ENCODE peak calls at places on chromosomes 4 and X, in six cellular contexts. X is activated CD4-positive, alpha-beta T cell treated with anti-CD3 and anti-CD28 coated beads, Interleukin-2, amount 50 U/mL, for 1 hour; T is GDM1; F is substantia nigra; I is AG20443; C is ecto neural progenitor cell. M is an unnamed sample.
A peak's percentile ranks its signal among the peaks of the same experiment; 100 is the strongest.

GRCh38 chr4:2338754-2339457 is 77.0 kb upstream of the MXD4 start:
- DNase-seq in T (no peak), F (no peak), X (no peak), C (peak; percentile 44), I (no peak), M (no peak)

GRCh38 chr4:14874990-14875389 is 127.3 kb upstream of the CPEB2 start:
- DNase-seq in X (no peak), T (no peak), C (no peak), F (no peak), I (no peak), M (no peak)

GRCh38 chr4:26083987-26084386 is 170.0 kb downstream of the SMIM20 start:
- DNase-seq in F (no peak), X (no peak), C (no peak), I (peak; percentile 80), T (no peak), M (no peak)

GRCh38 chr4:55157559-55158277 is 32.3 kb upstream of the KDR start:
- DNase-seq in C (peak; percentile 48), F (no peak), I (peak; percentile 29), X (no peak), T (no peak), M (no peak)

GRCh38 chrX:137915466-137915865 is 349.5 kb downstream of the ZIC3 start:
- DNase-seq in T (no peak), F (no peak), X (no peak), I (no peak), C (no peak), M (no peak)

GRCh38 chrX:72306085-72306801 is 529 bp upstream of the CITED1 start:
- DNase-seq in F (no peak), X (no peak), I (no peak), C (peak; percentile 52), T (no peak), M (peak; percentile 33)

GRCh38 chr4:165011403-165011802 is 20.4 kb upstream of the TRIM60 start:
- DNase-seq in X (no peak), T (no peak), I (no peak), F (no peak), C (no peak), M (no peak)

GRCh38 chr4:74504212-74504611 is 59.3 kb downstream of the AREG start:
- DNase-seq in F (no peak), C (no peak), X (no peak), I (no peak), T (no peak), M (no peak)

GRCh38 chr4:184384056-184384809 is 90.1 kb downstream of the IRF2 start:
- DNase-seq in T (no peak), I (peak; percentile 69), C (no peak), X (no peak), F (no peak), M (no peak)

GRCh38 chrX:153643431-153644351 is 3.3 kb upstream of the DUSP9 start:
- DNase-seq in T (no peak), X (no peak), I (peak; percentile 51), F (no peak), C (no peak), M (no peak)

GRCh38 chr4:73704314-73705055 is 35.9 kb upstream of the CXCL8 start:
- DNase-seq in F (no peak), I (peak; percentile 88), X (no peak), C (no peak), T (peak; percentile 45), M (no peak)

GRCh38 chr4:101418466-101418865 is 71.1 kb upstream of the PPP3CA start:
- DNase-seq in C (no peak), I (no peak), X (no peak), F (no peak), T (no peak), M (no peak)

GRCh38 chr4:165964591-165964990 is 91.6 kb downstream of the TLL1 start:
- DNase-seq in F (no peak), T (no peak), C (no peak), X (no peak), I (no peak), M (no peak)

GRCh38 chr4:120446051-120446567 is 379.5 kb upstream of the MAD2L1 start:
- DNase-seq in T (no peak), F (no peak), I (no peak), C (no peak), X (no peak), M (no peak)

GRCh38 chr4:122710434-122711308 is 21.8 kb upstream of the BBS12 start:
- DNase-seq in X (no peak), C (no peak), F (no peak), T (no peak), I (no peak), M (no peak)

GRCh38 chr4:38135201-38135600 is 175.0 kb downstream of the PTTG2 start:
- DNase-seq in C (no peak), X (no peak), T (no peak), I (no peak), F (no peak), M (no peak)

GRCh38 chr4:145538636-145539035 is 57.0 kb downstream of the SMAD1 start:
- DNase-seq in X (no peak), I (no peak), T (no peak), C (no peak), F (no peak), M (no peak)

GRCh38 chrX:45233541-45233940 is 32.9 kb upstream of the DIPK2B start:
- DNase-seq in C (no peak), I (no peak), T (no peak), F (no peak), X (no peak), M (no peak)

GRCh38 chr4:86927843-86928395 is 6.9 kb upstream of the AFF1 start:
- DNase-seq in F (no peak), T (no peak), X (no peak), I (peak; percentile 93), C (no peak), M (no peak)

GRCh38 chr4:123340381-123340701 is 56.3 kb upstream of the SPRY1 start:
- DNase-seq in I (peak; percentile 82), T (no peak), C (no peak), F (no peak), X (no peak), M (no peak)

GRCh38 chr4:13872145-13872544 is 244.6 kb upstream of the BOD1L1 start:
- DNase-seq in X (no peak), I (no peak), C (no peak), F (no peak), T (no peak), M (no peak)

GRCh38 chr4:47913858-47914218 is 545 bp downstream of the NFXL1 start:
- DNase-seq in X (peak; percentile 14), C (peak; percentile 63), F (peak; percentile 32), I (peak; percentile 34), T (no peak), M (peak; percentile 56)

GRCh38 chrX:133685806-133686205 is 270.5 kb upstream of the GPC4 start:
- DNase-seq in C (no peak), X (no peak), T (no peak), F (no peak), I (no peak), M (peak; percentile 73)

GRCh38 chrX:153408871-153409351 is 2.4 kb upstream of the ZFP92 start:
- DNase-seq in F (no peak), I (no peak), T (no peak), C (no peak), X (no peak), M (no peak)

GRCh38 chrX:7706032-7706431 is 136.9 kb upstream of the VCX start:
- DNase-seq in C (no peak), F (no peak), T (no peak), X (no peak), I (peak; percentile 5), M (no peak)

GRCh38 chrX:2751291-2751690 is 549 bp upstream of the XG start:
- DNase-seq in X (no peak), C (no peak), I (no peak), F (no peak), T (no peak), M (no peak)

GRCh38 chr4:82748176-82748575 is 50.4 kb downstream of the SCD5 start:
- DNase-seq in X (no peak), C (no peak), F (no peak), T (no peak), I (no peak), M (no peak)

GRCh38 chrX:48754124-48754667 is 7.4 kb upstream of the GLOD5 start:
- DNase-seq in X (no peak), T (no peak), F (no peak), I (no peak), C (no peak), M (no peak)

GRCh38 chr4:26372525-26373172 is 51.8 kb downstream of the RBPJ start:
- DNase-seq in T (peak; percentile 54), F (no peak), I (peak; percentile 17), X (peak; percentile 12), C (no peak), M (no peak)

GRCh38 chrX:153696100-153696499 is 8.4 kb downstream of the SLC6A8 start:
- DNase-seq in I (no peak), X (no peak), C (no peak), T (no peak), F (no peak), M (no peak)

GRCh38 chr4:102439835-102440234 is 61.3 kb upstream of the NFKB1 start:
- DNase-seq in X (no peak), C (no peak), T (no peak), F (no peak), I (peak; percentile 67), M (no peak)

GRCh38 chr4:61995717-61996337 is 795.7 kb downstream of the ADGRL3 start:
- DNase-seq in C (no peak), X (no peak), I (no peak), F (no peak), T (no peak), M (no peak)

GRCh38 chr4:86921608-86922252 is 13.1 kb upstream of the AFF1 start:
- DNase-seq in T (no peak), I (no peak), F (no peak), C (no peak), X (no peak), M (no peak)

GRCh38 chr4:84967292-84967651 is 782 bp upstream of the WDFY3 start:
- DNase-seq in F (no peak), X (no peak), T (no peak), C (no peak), I (peak; percentile 38), M (no peak)

GRCh38 chr4:98558366-98558765 is 100.0 kb downstream of the TSPAN5 start:
- DNase-seq in F (no peak), C (no peak), I (no peak), X (no peak), T (no peak), M (peak; percentile 30)